ENCODE peak calls at places on chromosomes 2 and 18, in four cellular contexts. M, P, Y and L are unnamed samples.
A peak's percentile ranks its signal among the peaks of the same experiment; 100 is the strongest.

GRCh38 chr2:29749843-29750242 is 171.5 kb downstream of the ALK start:
- DNase-seq in M (no peak), P (no peak), Y (no peak), L (no peak)

GRCh38 chr18:3529597-3529996 is 79.6 kb downstream of the TGIF1 start:
- DNase-seq in M (no peak), P (peak; percentile 39), Y (no peak), L (no peak)

GRCh38 chr2:226556050-226556449 is 243.6 kb downstream of the IRS1 start:
- DNase-seq in M (no peak), P (no peak), Y (no peak), L (no peak)

GRCh38 chr18:62525611-62526010 is 2.8 kb downstream of the ZCCHC2 start:
- DNase-seq in M (no peak), P (no peak), Y (no peak), L (no peak)

GRCh38 chr2:3547915-3548314 is 10.2 kb downstream of the RNASEH1 start:
- DNase-seq in M (no peak), P (no peak), Y (no peak), L (no peak)

GRCh38 chr2:46387292-46387691 is 90.1 kb downstream of the EPAS1 start:
- DNase-seq in M (no peak), P (no peak), Y (peak; percentile 19), L (no peak)

GRCh38 chr2:182004945-182005344 is 19.3 kb downstream of the PPP1R1C start:
- DNase-seq in M (no peak), P (no peak), Y (no peak), L (no peak)

GRCh38 chr2:127157114-127157513 is 50.2 kb upstream of the BIN1 start:
- DNase-seq in M (no peak), P (no peak), Y (no peak), L (no peak)

GRCh38 chr18:21900594-21901352 is 160.2 kb downstream of the MIB1 start:
- DNase-seq in M (no peak), P (no peak), Y (no peak), L (peak; percentile 64)

GRCh38 chr2:47402555-47402804 is 476 bp upstream of the MSH2 start:
- DNase-seq in M (no peak), P (peak; percentile 39), Y (no peak), L (peak; percentile 19)

GRCh38 chr2:134181219-134181618 is 72.7 kb upstream of the MGAT5 start:
- DNase-seq in M (no peak), P (no peak), Y (no peak), L (no peak)

GRCh38 chr2:74138219-74138951 is 9.3 kb downstream of the BOLA3 start:
- DNase-seq in M (no peak), P (no peak), Y (no peak), L (no peak)

GRCh38 chr18:77160515-77160914 is 27.9 kb upstream of the MBP start:
- DNase-seq in M (no peak), P (no peak), Y (no peak), L (no peak)

GRCh38 chr2:172246649-172247048 is 143.9 kb upstream of the DLX2 start:
- DNase-seq in M (no peak), P (peak; percentile 36), Y (no peak), L (no peak)

GRCh38 chr2:158998486-158999248 is 30.2 kb downstream of the TANC1 start:
- DNase-seq in M (no peak), P (peak; percentile 23), Y (peak; percentile 80), L (no peak)

GRCh38 chr2:222595573-222595972 is 60.3 kb downstream of the FARSB start:
- DNase-seq in M (no peak), P (peak; percentile 36), Y (peak; percentile 38), L (no peak)

GRCh38 chr18:6004683-6005082 is 109.4 kb upstream of the TMEM200C start:
- DNase-seq in M (no peak), P (no peak), Y (no peak), L (no peak)

GRCh38 chr2:195094330-195094729 is 562.7 kb upstream of the SLC39A10 start:
- DNase-seq in M (no peak), P (peak; percentile 17), Y (no peak), L (no peak)

GRCh38 chr2:230932556-230933511 is 7.8 kb upstream of the GPR55 start:
- DNase-seq in M (no peak), P (peak; percentile 78), Y (no peak), L (peak; percentile 66)

GRCh38 chr18:48166971-48167370 is 236.5 kb upstream of the SMAD2 start:
- DNase-seq in M (no peak), P (no peak), Y (no peak), L (no peak)

GRCh38 chr2:229372207-229372606 is 101.1 kb upstream of the PID1 start:
- DNase-seq in M (no peak), P (peak; percentile 12), Y (no peak), L (no peak)

GRCh38 chr2:61645911-61646310 is 107.8 kb upstream of the XPO1 start:
- DNase-seq in M (no peak), P (peak; percentile 88), Y (no peak), L (no peak)

GRCh38 chr2:216555274-216555673 is 56.6 kb downstream of the RPL37A start:
- DNase-seq in M (no peak), P (no peak), Y (peak; percentile 67), L (no peak)

GRCh38 chr2:196066794-196067382 is 1.7 kb downstream of the DNAH7 start:
- DNase-seq in M (no peak), P (peak; percentile 63), Y (peak; percentile 53), L (peak; percentile 38)

GRCh38 chr2:231489990-231490389 is 25.7 kb upstream of the NCL start:
- DNase-seq in M (no peak), P (peak; percentile 8), Y (peak; percentile 42), L (no peak)

GRCh38 chr18:41569867-41570266 is 385.2 kb upstream of the PIK3C3 start:
- DNase-seq in M (no peak), P (no peak), Y (no peak), L (no peak)